ENCODE peak calls at places on chromosomes 3 and 15, in four cellular contexts. One of them, this sample, is unnamed.

GRCh38 chr3:66443404-66443803 is 57.4 kb downstream of the LRIG1 start:
- DNase-seq in IMR-90: no peak
- DNase-seq in NCI-H2081: no peak
- DNase-seq in NCI-H1436: no peak
- DNase-seq in this sample: no peak

GRCh38 chr3:38482951-38483350 is 13.2 kb upstream of the EXOG start:
- DNase-seq in IMR-90: no peak
- DNase-seq in NCI-H1436: no peak
- DNase-seq in NCI-H2081: no peak
- DNase-seq in this sample: no peak

GRCh38 chr3:46942079-46942478 is 34.5 kb downstream of the CCDC12 start:
- DNase-seq in NCI-H1436: no peak
- DNase-seq in IMR-90: no peak
- DNase-seq in NCI-H2081: no peak
- DNase-seq in this sample: no peak

GRCh38 chr3:57052662-57053061 is 7.8 kb upstream of the SPATA12 start:
- DNase-seq in NCI-H1436: no peak
- DNase-seq in IMR-90: no peak
- DNase-seq in NCI-H2081: no peak
- DNase-seq in this sample: no peak

GRCh38 chr3:33385423-33385822 is 54.8 kb downstream of the UBP1 start:
- DNase-seq in IMR-90: peak
- DNase-seq in NCI-H2081: no peak
- DNase-seq in NCI-H1436: no peak
- DNase-seq in this sample: no peak

GRCh38 chr3:106206165-106206564 is 337.4 kb upstream of the CBLB start:
- DNase-seq in IMR-90: peak
- DNase-seq in NCI-H2081: peak
- DNase-seq in NCI-H1436: peak
- DNase-seq in this sample: no peak

GRCh38 chr3:45729614-45730013 is 40.4 kb downstream of the SACM1L start:
- DNase-seq in NCI-H2081: no peak
- DNase-seq in NCI-H1436: no peak
- DNase-seq in IMR-90: no peak
- DNase-seq in this sample: no peak

GRCh38 chr3:84555629-84556028 is 403.2 kb upstream of the CADM2 start:
- DNase-seq in IMR-90: no peak
- DNase-seq in NCI-H1436: no peak
- DNase-seq in NCI-H2081: no peak
- DNase-seq in this sample: no peak

GRCh38 chr3:155640098-155640497 is 104.8 kb downstream of the PLCH1 start:
- DNase-seq in NCI-H1436: no peak
- DNase-seq in IMR-90: no peak
- DNase-seq in NCI-H2081: no peak
- DNase-seq in this sample: no peak

GRCh38 chr15:72197045-72197459 is 535 bp downstream of the GRAMD2A start:
- DNase-seq in IMR-90: no peak
- DNase-seq in NCI-H2081: no peak
- DNase-seq in NCI-H1436: no peak
- DNase-seq in this sample: no peak

GRCh38 chr3:46852329-46852720 is 10.9 kb downstream of the MYL3 start:
- DNase-seq in NCI-H2081: no peak
- DNase-seq in NCI-H1436: no peak
- DNase-seq in IMR-90: no peak
- DNase-seq in this sample: no peak

GRCh38 chr15:63628123-63628822 is 31.1 kb downstream of the FBXL22 start:
- DNase-seq in NCI-H1436: no peak
- DNase-seq in NCI-H2081: no peak
- DNase-seq in IMR-90: peak
- DNase-seq in this sample: peak

GRCh38 chr3:45123841-45124269 is 22.3 kb downstream of the CDCP1 start:
- DNase-seq in NCI-H1436: no peak
- DNase-seq in IMR-90: peak
- DNase-seq in NCI-H2081: no peak
- DNase-seq in this sample: no peak

GRCh38 chr3:42667523-42668402 is 14.3 kb downstream of the ZBTB47 start:
- DNase-seq in IMR-90: no peak
- DNase-seq in NCI-H1436: no peak
- DNase-seq in NCI-H2081: no peak
- DNase-seq in this sample: no peak

GRCh38 chr3:32414527-32415202 is 23.0 kb downstream of the CMTM7 start:
- DNase-seq in IMR-90: peak
- DNase-seq in NCI-H1436: no peak
- DNase-seq in NCI-H2081: no peak
- DNase-seq in this sample: no peak

GRCh38 chr15:95761742-95762141 is 568.8 kb upstream of the NR2F2 start:
- DNase-seq in IMR-90: no peak
- DNase-seq in NCI-H1436: no peak
- DNase-seq in NCI-H2081: no peak
- DNase-seq in this sample: no peak

GRCh38 chr3:15420871-15421270 is 6.5 kb downstream of the METTL6 start:
- DNase-seq in IMR-90: peak
- DNase-seq in NCI-H1436: no peak
- DNase-seq in NCI-H2081: no peak
- DNase-seq in this sample: no peak

GRCh38 chr3:46926039-46926438 is 48.5 kb downstream of the PTH1R start:
- DNase-seq in IMR-90: peak
- DNase-seq in NCI-H1436: no peak
- DNase-seq in NCI-H2081: no peak
- DNase-seq in this sample: no peak

GRCh38 chr3:178989821-178990220 is 81.8 kb downstream of the ZMAT3 start:
- DNase-seq in NCI-H1436: no peak
- DNase-seq in IMR-90: no peak
- DNase-seq in NCI-H2081: no peak
- DNase-seq in this sample: no peak

GRCh38 chr15:80042568-80042967 is 16.9 kb upstream of the ZFAND6 start:
- DNase-seq in NCI-H1436: no peak
- DNase-seq in IMR-90: no peak
- DNase-seq in NCI-H2081: no peak
- DNase-seq in this sample: no peak

GRCh38 chr3:124381565-124382333 is 348.5 kb upstream of the UMPS start:
- DNase-seq in IMR-90: peak
- DNase-seq in NCI-H2081: no peak
- DNase-seq in NCI-H1436: no peak
- DNase-seq in this sample: no peak

GRCh38 chr15:59313703-59314332 is 58.9 kb downstream of the MYO1E start:
- DNase-seq in NCI-H1436: peak
- DNase-seq in NCI-H2081: peak
- DNase-seq in IMR-90: peak
- DNase-seq in this sample: peak

GRCh38 chr3:53744351-53744750 is 101.9 kb downstream of the CHDH start:
- DNase-seq in NCI-H2081: peak
- DNase-seq in IMR-90: no peak
- DNase-seq in NCI-H1436: peak
- DNase-seq in this sample: no peak

GRCh38 chr15:65132841-65133549 is 613 bp downstream of the PDCD7 start:
- DNase-seq in NCI-H2081: peak
- DNase-seq in IMR-90: peak
- DNase-seq in NCI-H1436: no peak
- DNase-seq in this sample: peak